ENCODE peak calls at places on chromosomes 4 and X, in nine cellular contexts. L, C, P, W, B, R, D, E and F are unnamed samples.

GRCh38 chr4:25821267-25821666 is 41.5 kb downstream of the SEL1L3 start:
- DNase-seq in L (no peak), C (no peak), P (no peak), W (no peak), B (no peak), R (no peak), D (no peak), E (no peak), F (no peak)

GRCh38 chrX:41452972-41453371 is 5.8 kb downstream of the NYX start:
- DNase-seq in L (peak), C (no peak), P (no peak), W (no peak), B (no peak), R (no peak), D (no peak), E (no peak), F (no peak)

GRCh38 chrX:9396930-9397329 is 67.9 kb upstream of the TBL1X start:
- DNase-seq in L (peak), C (no peak), P (no peak), W (no peak), B (no peak), R (no peak), D (no peak), E (no peak), F (no peak)

GRCh38 chrX:153595859-153596857 is 2.8 kb downstream of the CCNQ start:
- DNase-seq in L (no peak), C (no peak), P (no peak), W (no peak), B (no peak), R (no peak), D (no peak), E (no peak), F (no peak)

GRCh38 chr4:121784975-121785374 is 16.1 kb upstream of the EXOSC9 start:
- DNase-seq in L (peak), C (no peak), P (peak), W (peak), B (peak), R (no peak), D (no peak), E (no peak), F (no peak)

GRCh38 chr4:28287837-28288236 is 1427.2 kb downstream of the STIM2 start:
- DNase-seq in L (peak), C (no peak), P (peak), W (peak), B (no peak), R (no peak), D (no peak), E (no peak), F (no peak)

GRCh38 chrX:133527415-133527814 is 112.1 kb upstream of the GPC4 start:
- DNase-seq in L (no peak), C (no peak), P (peak), W (no peak), B (no peak), R (no peak), D (no peak), E (no peak), F (no peak)

GRCh38 chr4:18689308-18689915 is 667.9 kb upstream of the LCORL start:
- DNase-seq in L (peak), C (no peak), P (peak), W (peak), B (peak), R (peak), D (no peak), E (peak), F (no peak)

GRCh38 chr4:146640021-146640425 is 1.3 kb downstream of the POU4F2 start:
- DNase-seq in L (no peak), C (no peak), P (no peak), W (no peak), B (no peak), R (no peak), D (no peak), E (no peak), F (no peak)

GRCh38 chr4:70399319-70399718 is 1.6 kb downstream of the OPRPN start:
- DNase-seq in L (no peak), C (no peak), P (peak), W (no peak), B (no peak), R (no peak), D (no peak), E (no peak), F (no peak)

GRCh38 chr4:7026107-7026506 is 17.1 kb upstream of the TADA2B start:
- DNase-seq in L (no peak), C (no peak), P (no peak), W (no peak), B (no peak), R (no peak), D (no peak), E (no peak), F (no peak)

GRCh38 chr4:37767546-37767945 is 58.9 kb upstream of the PGM2 start:
- DNase-seq in L (peak), C (peak), P (peak), W (peak), B (peak), R (no peak), D (peak), E (no peak), F (no peak)

GRCh38 chr4:172648471-172648870 is 520.1 kb upstream of the GALNT7 start:
- DNase-seq in L (peak), C (no peak), P (peak), W (no peak), B (no peak), R (no peak), D (no peak), E (no peak), F (no peak)

GRCh38 chrX:118948270-118948669 is 26.1 kb upstream of the LONRF3 start:
- DNase-seq in L (no peak), C (no peak), P (no peak), W (no peak), B (no peak), R (no peak), D (no peak), E (no peak), F (no peak)

GRCh38 chr4:98838528-98838927 is 90.4 kb downstream of the EIF4E start:
- DNase-seq in L (no peak), C (no peak), P (no peak), W (no peak), B (no peak), R (no peak), D (no peak), E (no peak), F (no peak)

GRCh38 chr4:98833384-98833783 is 95.5 kb downstream of the EIF4E start:
- DNase-seq in L (no peak), C (no peak), P (no peak), W (no peak), B (no peak), R (no peak), D (no peak), E (no peak), F (no peak)

DNA sequence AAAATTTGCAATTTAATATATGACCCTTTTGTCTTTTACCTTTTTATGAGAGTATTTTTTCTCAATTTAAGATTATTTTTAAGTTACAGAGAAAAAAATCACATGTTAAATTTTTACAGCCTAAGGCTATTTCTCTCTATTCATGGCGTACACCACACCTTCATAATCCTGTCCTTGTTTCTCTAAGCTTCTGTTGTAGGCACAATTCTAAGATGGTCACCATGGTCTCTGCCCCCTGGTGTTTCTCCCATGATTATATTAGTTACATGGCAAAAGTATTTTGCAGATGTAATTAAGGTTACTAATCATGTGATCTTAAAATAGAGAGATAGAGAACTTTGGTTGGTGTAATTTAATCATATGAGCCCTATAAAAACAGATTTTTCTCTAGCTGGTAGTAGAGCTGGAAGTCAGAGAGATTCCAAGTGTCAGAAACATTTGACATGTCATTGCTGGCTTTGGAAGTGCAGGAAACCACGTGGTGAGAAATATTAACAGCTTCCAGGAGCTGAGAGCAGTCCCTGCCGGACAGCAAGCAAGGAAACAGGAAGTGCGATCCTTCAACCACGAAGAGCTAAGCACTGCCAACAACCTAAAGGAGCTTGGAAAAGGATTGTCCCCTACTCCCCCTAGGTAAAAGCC is 89.8 kb downstream of the EIF4E start:
- DNase-seq in L (peak), C (no peak), P (peak), W (peak), B (no peak), R (no peak), D (no peak), E (no peak), F (no peak)
- TF ChIP-seq CTCF in L (no peak), C (no peak), P (no peak), W (no peak), B (no peak), R (no peak), D (no peak), E (no peak), F (no peak)

GRCh38 chr4:83581411-83582288 is 45.7 kb downstream of the GPAT3 start:
- DNase-seq in L (no peak), C (no peak), P (no peak), W (no peak), B (no peak), R (no peak), D (no peak), E (no peak), F (no peak)
- TF ChIP-seq CTCF in L (no peak), C (no peak), P (no peak), W (no peak), B (no peak), R (no peak), D (no peak), E (no peak), F (no peak)

GRCh38 chr4:77047037-77047436 is 28.8 kb downstream of the CCNI start:
- DNase-seq in L (peak), C (no peak), P (no peak), W (no peak), B (no peak), R (no peak), D (no peak), E (no peak), F (no peak)
- TF ChIP-seq CTCF in L (peak), C (no peak), P (peak), W (peak), B (no peak), R (peak), D (no peak), E (peak), F (peak)

DNA sequence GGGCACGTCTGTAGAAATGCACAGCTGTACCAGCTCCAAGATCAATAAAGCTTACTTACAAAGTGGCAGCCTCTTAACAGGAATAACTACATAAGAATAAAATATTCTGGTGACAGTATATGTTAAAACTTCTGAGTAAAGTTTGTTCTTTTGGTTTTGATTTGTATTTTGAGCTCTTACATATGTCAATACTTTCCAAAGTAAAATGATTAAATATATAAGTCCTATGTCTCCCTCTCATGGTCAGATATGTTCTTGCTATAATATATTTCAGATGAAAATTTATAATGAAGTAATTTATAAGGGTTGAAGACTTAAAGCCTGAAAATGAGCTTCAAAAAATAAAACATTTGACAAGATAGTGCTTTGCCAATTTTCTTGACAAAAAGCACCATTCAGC is 254.4 kb downstream of the NPFFR2 start:
- DNase-seq in L (peak), C (no peak), P (peak), W (no peak), B (no peak), R (no peak), D (no peak), E (no peak), F (no peak)
- TF ChIP-seq CTCF in L (peak), C (no peak), P (no peak), W (no peak), B (no peak), R (peak), D (no peak), E (no peak), F (peak)

DNA sequence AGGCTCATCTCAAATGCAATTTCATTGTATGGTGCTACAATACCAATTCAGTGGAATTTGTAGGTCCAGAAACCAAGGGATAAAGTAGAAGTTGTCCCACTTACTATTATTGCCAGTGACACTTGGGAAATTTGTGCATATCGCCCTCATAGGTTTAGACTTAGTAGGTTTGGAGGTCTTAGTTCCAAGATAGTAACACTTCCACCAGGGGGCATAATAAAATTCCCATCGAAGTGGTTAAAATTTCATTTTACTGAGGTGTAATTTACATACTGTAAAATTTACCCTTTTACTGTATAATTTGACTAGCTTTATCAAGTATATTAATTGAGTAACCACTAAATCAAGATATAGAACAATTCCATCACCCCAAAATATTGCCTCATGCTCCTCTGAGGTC is 174.6 kb downstream of the INPP4B start:
- DNase-seq in L (no peak), C (no peak), P (peak), W (no peak), B (no peak), R (no peak), D (no peak), E (no peak), F (no peak)
- TF ChIP-seq CTCF in L (no peak), C (no peak), P (no peak), W (no peak), B (no peak), R (peak), D (no peak), E (peak), F (no peak)

GRCh38 chr4:56575820-56576429 is 70.3 kb downstream of the ARL9 start:
- DNase-seq in L (peak), C (no peak), P (peak), W (no peak), B (no peak), R (no peak), D (no peak), E (no peak), F (no peak)

DNA sequence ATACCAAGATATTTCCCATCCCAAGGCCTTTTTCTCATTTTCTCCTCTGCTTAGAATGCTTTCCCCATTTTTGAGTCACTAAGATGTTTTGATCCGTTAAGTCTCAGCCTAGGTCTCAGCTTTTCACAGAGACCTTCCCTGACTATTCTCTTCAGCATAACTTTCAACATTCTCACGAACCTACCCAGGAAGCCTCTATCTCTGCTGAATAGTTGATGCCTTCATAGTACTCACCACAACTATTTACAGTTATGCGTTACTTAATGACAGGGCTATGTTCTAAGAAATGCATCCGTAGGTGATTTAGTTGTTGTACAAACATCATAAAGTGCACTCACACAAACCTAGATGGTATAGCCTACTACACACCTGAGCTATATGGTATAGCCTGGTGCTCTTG is 64.5 kb downstream of the ARL9 start:
- DNase-seq in L (no peak), C (no peak), P (no peak), W (no peak), B (no peak), R (no peak), D (no peak), E (no peak), F (no peak)
- TF ChIP-seq CTCF in L (no peak), C (no peak), P (no peak), W (no peak), B (no peak), R (no peak), D (no peak), E (no peak), F (no peak)

DNA sequence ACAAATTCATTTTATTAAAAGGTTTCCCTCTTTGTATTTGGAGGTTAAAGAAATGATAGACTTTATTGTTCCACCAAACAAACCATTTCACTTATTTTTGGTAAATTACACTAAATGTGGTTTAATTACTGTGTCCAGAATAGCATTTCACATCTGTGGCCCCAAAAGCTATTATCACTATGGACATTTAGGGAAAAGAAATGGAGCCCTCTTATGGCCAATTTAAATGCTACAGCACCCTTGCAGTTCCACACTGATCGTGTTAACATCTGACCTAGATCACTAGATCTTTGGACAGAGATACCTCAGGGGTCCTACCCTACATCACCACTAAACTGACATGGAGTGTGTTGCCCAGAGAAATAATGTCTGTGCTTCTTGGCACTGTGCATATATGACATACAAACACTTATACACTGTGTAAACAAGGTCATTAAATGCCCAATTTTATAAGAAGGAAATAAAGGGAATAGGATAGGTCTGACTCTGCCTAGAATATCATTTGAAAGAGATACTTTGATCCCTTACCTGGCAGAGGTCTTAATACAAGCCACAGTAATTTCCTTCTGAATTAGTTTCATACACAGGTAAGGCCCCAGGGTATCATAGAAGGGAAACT is 163.9 kb downstream of the KDR start:
- DNase-seq in L (peak), C (no peak), P (peak), W (no peak), B (no peak), R (no peak), D (no peak), E (no peak), F (peak)
- TF ChIP-seq CTCF in L (peak), C (peak), P (peak), W (peak), B (peak), R (peak), D (peak), E (peak), F (peak)

GRCh38 chr4:166165829-166166420 is 292.9 kb downstream of the TLL1 start:
- DNase-seq in L (peak), C (no peak), P (peak), W (peak), B (no peak), R (peak), D (no peak), E (no peak), F (peak)
- TF ChIP-seq CTCF in L (peak), C (peak), P (peak), W (peak), B (peak), R (peak), D (peak), E (peak), F (peak)

DNA sequence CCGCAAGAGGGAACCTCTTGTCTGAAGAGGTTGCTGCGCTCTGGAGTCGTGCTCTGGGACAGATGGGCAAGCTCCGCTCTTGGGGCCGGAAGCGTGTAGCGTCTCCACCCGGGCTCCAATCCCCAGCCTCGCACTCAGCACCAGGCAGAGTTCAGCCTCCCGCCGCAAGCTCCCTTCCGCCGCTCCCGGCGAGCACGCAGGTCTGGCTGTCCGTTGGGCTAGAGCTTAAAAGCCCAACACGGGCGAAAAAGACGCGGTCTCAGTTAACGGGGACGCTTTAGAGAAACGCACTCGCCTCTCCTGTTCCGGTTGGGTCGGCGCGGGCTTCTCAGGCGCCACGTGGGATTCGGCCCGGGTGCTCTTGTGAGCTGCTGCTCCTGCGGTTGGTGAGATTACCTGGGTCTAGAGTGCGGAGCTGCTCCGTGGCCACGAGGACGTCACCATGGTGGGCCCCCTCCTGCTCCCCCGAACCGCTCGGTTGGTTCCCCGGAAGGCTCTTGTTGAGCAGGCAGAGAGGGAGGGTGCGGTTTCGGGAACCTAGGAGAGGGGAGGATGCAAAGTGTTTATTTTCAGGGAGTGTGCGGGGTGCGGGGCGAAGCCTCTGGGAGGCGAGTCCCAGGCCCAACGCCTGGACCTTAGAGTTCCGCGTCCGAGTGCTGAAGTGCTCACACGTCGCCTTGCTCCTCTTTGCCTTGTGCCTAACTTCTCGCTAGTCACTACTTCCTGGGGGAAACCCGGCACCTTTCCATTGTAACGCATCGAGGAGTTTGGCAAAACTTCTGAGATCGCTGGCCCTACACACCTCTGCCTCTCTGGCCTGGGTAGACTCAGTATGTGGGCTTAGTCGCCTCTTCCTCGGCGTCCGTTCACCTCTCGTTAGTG is at the start of gene TMA16:
- DNase-seq in L (peak), C (peak), P (peak), W (peak), B (peak), R (peak), D (peak), E (peak), F (peak)
- TF ChIP-seq CTCF in L (no peak), C (no peak), P (no peak), W (no peak), B (no peak), R (peak), D (no peak), E (no peak), F (no peak)